ENCODE peak calls at places on chromosomes 4 and X, in four cellular contexts. R is hepatocyte, X is HCT116, H is pancreas. I is an unnamed sample.

GRCh38 chr4:168743576-168743975 is 246.7 kb downstream of the PALLD start:
- DNase-seq in H (no peak), R (no peak), X (no peak), I (no peak)

GRCh38 chrX:134144231-134144630 is 92.8 kb upstream of the CCDC160 start:
- DNase-seq in R (no peak), X (peak; percentile 1), H (no peak), I (no peak)

GRCh38 chr4:10085828-10086505 is 30.6 kb downstream of the WDR1 start:
- DNase-seq in X (no peak), H (peak; percentile 13), R (no peak), I (no peak)

GRCh38 chrX:45596190-45596808 is 395.6 kb upstream of the DIPK2B start:
- DNase-seq in H (no peak), R (no peak), X (no peak), I (no peak)

GRCh38 chr4:72712997-72713396 is 144.0 kb upstream of the ADAMTS3 start:
- DNase-seq in X (no peak), R (no peak), H (no peak), I (no peak)

GRCh38 chrX:130196453-130196852 is 24.7 kb downstream of the RAB33A start:
- DNase-seq in X (no peak), R (no peak), H (no peak), I (no peak)

GRCh38 chr4:55175779-55176231 is 50.4 kb upstream of the KDR start:
- DNase-seq in H (no peak), R (no peak), X (peak; percentile 60), I (no peak)

GRCh38 chrX:17474892-17475291 is 99.9 kb downstream of the NHS start:
- DNase-seq in H (no peak), X (no peak), R (no peak), I (no peak)

GRCh38 chr4:38687571-38688011 is 23.6 kb downstream of the KLF3 start:
- DNase-seq in X (no peak), H (no peak), R (no peak), I (no peak)

GRCh38 chr4:90543419-90544170 is 416.4 kb downstream of the CCSER1 start:
- DNase-seq in H (no peak), R (no peak), X (no peak), I (no peak)

GRCh38 chr4:120055167-120055566 is 11.5 kb downstream of the MAD2L1 start:
- DNase-seq in X (no peak), H (no peak), R (no peak), I (no peak)

GRCh38 chr4:109803924-109804571 is 2.2 kb upstream of the CFI start:
- DNase-seq in R (peak; percentile 60), X (peak; percentile 51), H (no peak), I (no peak)

GRCh38 chr4:162909952-162910351 is 256.7 kb downstream of the NAF1 start:
- DNase-seq in H (no peak), R (no peak), X (no peak), I (no peak)

GRCh38 chr4:33060873-33061542 is 2340.8 kb downstream of the PCDH7 start:
- DNase-seq in X (peak; percentile 68), R (peak; percentile 77), H (peak; percentile 13), I (no peak)

GRCh38 chr4:150033109-150033508 is 45.1 kb upstream of the DCLK2 start:
- DNase-seq in X (no peak), H (no peak), R (no peak), I (no peak)

GRCh38 chrX:29434939-29435338 is 780.4 kb upstream of the MAGEB2 start:
- DNase-seq in H (no peak), R (no peak), X (no peak), I (no peak)

GRCh38 chr4:123649644-123650356 is 253.2 kb downstream of the SPRY1 start:
- DNase-seq in H (peak; percentile 68), R (peak; percentile 78), X (no peak), I (no peak)

GRCh38 chrX:96394566-96394965 is 290.1 kb upstream of the DIAPH2 start:
- DNase-seq in X (no peak), H (no peak), R (no peak), I (no peak)

GRCh38 chr4:22573198-22573597 is 57.3 kb upstream of the ADGRA3 start:
- DNase-seq in R (peak; percentile 13), X (no peak), H (peak; percentile 59), I (peak; percentile 71)

GRCh38 chrX:154597221-154597620 is 12.3 kb downstream of the CTAG1A start:
- DNase-seq in X (no peak), R (no peak), H (no peak), I (no peak)

GRCh38 chr4:113955948-113956347 is 23.5 kb downstream of the ARSJ start:
- DNase-seq in R (no peak), X (no peak), H (no peak), I (no peak)

GRCh38 chrX:38102875-38103274 is 96.5 kb downstream of the SYTL5 start:
- DNase-seq in X (no peak), H (no peak), R (no peak), I (no peak)

GRCh38 chr4:164748375-164748774 is 5.6 kb upstream of the SMIM31 start:
- DNase-seq in H (no peak), X (peak; percentile 13), R (peak; percentile 40), I (no peak)

GRCh38 chr4:163139048-163139447 is 27.6 kb downstream of the NAF1 start:
- DNase-seq in R (no peak), X (no peak), H (no peak), I (no peak)

GRCh38 chr4:105951198-105951597 is 55.9 kb downstream of the NPNT start:
- DNase-seq in R (peak; percentile 27), H (no peak), X (no peak), I (no peak)

GRCh38 chrX:36431819-36432218 is 512.3 kb downstream of the CFAP47 start:
- DNase-seq in X (no peak), R (peak; percentile 14), H (no peak), I (no peak)

GRCh38 chr4:12382567-12382966 is 953.9 kb upstream of the HS3ST1 start:
- DNase-seq in H (no peak), X (no peak), R (no peak), I (no peak)

GRCh38 chrX:68940601-68941000 is 111.8 kb downstream of the EFNB1 start:
- DNase-seq in R (no peak), H (no peak), X (no peak), I (no peak)

GRCh38 chr4:121697626-121698025 is 846 bp upstream of the ANXA5 start:
- DNase-seq in X (no peak), R (no peak), H (no peak), I (no peak)

GRCh38 chrX:45783002-45783401 is 582.3 kb upstream of the DIPK2B start:
- DNase-seq in R (no peak), H (no peak), X (no peak), I (no peak)

GRCh38 chrX:106201502-106202178 is 33.5 kb downstream of the PWWP3B start:
- DNase-seq in H (no peak), X (no peak), R (no peak), I (no peak)

GRCh38 chrX:106208154-106208553 is 40.0 kb downstream of the PWWP3B start:
- DNase-seq in X (no peak), R (no peak), H (no peak), I (no peak)

DNA sequence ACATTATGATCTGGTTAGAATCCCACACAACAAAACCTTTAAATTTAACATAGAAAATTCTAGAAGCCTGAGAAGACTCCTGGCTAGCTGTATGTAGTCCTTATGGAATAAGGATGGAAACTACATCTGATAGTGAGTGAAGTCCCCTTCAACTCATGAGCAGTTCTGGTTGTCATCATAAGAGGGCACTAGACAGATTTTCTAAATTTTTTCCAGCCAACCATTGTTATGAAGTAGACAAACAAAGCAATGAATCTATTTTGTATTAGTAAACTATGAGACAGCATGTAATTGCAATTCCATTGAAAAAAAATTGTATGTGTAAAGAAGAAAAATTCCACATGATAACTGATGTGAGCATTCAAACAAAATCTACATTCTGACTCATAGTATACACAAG is 35.2 kb downstream of the PWWP3B start:
- DNase-seq in X (no peak), H (no peak), R (no peak), I (no peak)
- H3K27me3 ChIP-seq in X (no peaks in the 10 kb centered on the region), H (no peaks in the 10 kb centered on the region), R (no peaks in the 10 kb centered on the region), I (no peaks in the 10 kb centered on the region)

DNA sequence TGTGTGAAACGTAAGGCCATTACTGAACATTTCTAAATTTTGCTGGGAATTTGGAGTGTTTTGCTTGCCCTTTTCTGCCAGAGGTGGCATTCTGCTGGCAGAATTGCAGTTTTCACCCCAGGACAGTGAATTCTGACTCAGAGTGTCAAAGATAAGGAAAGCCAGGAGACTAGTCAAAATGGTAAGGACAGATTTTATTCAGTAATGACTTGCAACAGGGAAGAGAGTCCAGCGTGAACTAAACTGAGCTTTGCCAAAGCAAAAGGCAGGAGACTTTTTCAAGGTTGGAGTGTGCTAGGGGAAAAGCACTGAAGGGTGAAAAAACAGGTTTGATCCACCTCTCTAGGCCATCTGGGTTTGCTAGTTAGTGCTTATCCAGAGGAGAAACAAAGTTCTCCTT is 19.4 kb downstream of the MRFAP1 start:
- DNase-seq in X (no peak), H (no peak), R (no peak), I (no peak)
- H3K27me3 ChIP-seq in X (no peaks in the 10 kb centered on the region), H (no peaks in the 10 kb centered on the region), R (no peaks in the 10 kb centered on the region), I (peaks cover 38% of the 10 kb centered on the region)

GRCh38 chrX:40003071-40003981 is 94.4 kb downstream of the BCOR start:
- DNase-seq in H (no peak), R (no peak), X (no peak), I (no peak)
- H3K27me3 ChIP-seq in H (peaks cover 2% of the 10 kb centered on the region), R (peaks cover 36% of the 10 kb centered on the region), X (no peaks in the 10 kb centered on the region), I (no peaks in the 10 kb centered on the region)

GRCh38 chr4:7146764-7147071 is 45.6 kb upstream of the SORCS2 start:
- DNase-seq in R (no peak), X (no peak), H (no peak), I (no peak)
- H3K27me3 ChIP-seq in R (no peaks in the 10 kb centered on the region), X (no peaks in the 10 kb centered on the region), H (no peaks in the 10 kb centered on the region), I (peaks cover 28% of the 10 kb centered on the region)

DNA sequence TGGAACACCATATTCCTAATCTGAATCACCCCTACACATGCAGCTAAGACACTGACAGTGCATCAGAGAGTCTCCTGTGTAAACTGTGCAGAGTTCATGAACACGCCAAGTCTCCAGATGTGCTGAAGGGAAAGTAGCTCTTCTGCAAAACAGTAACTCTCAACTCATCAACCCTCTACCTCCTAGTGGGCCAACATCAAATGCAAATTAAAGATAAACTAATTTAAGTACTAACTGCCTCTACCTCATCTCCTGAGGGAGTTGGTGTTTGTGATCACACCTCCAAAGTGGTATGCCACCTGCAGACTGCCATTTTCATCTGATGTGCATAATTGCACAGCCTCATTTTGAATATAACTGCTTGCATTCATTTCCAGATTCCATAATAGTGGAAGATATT is 73.5 kb downstream of the MOSPD2 start:
- DNase-seq in X (no peak), R (no peak), H (no peak), I (no peak)
- H3K27me3 ChIP-seq in X (no peaks in the 10 kb centered on the region), R (no peaks in the 10 kb centered on the region), H (peaks cover 5% of the 10 kb centered on the region), I (no peaks in the 10 kb centered on the region)

GRCh38 chr4:2794707-2795557 is 2.0 kb downstream of the SH3BP2 start:
- DNase-seq in X (no peak), H (peak; percentile 44), R (peak; percentile 68), I (peak; percentile 75)
- H3K27me3 ChIP-seq in X (no peaks in the 10 kb centered on the region), H (no peaks in the 10 kb centered on the region), R (no peaks in the 10 kb centered on the region), I (no peaks in the 10 kb centered on the region)

GRCh38 chrX:12792711-12793110 is 1.5 kb downstream of the PRPS2 start:
- DNase-seq in X (no peak), H (no peak), R (no peak), I (no peak)
- H3K27me3 ChIP-seq in X (no peaks in the 10 kb centered on the region), H (no peaks in the 10 kb centered on the region), R (no peaks in the 10 kb centered on the region), I (peaks cover 6% of the 10 kb centered on the region)

GRCh38 chr4:4874254-4874653 is 14.8 kb downstream of the MSX1 start:
- DNase-seq in X (no peak), H (no peak), R (no peak), I (no peak)
- H3K27me3 ChIP-seq in X (no peaks in the 10 kb centered on the region), H (no peaks in the 10 kb centered on the region), R (peaks cover 66% of the 10 kb centered on the region), I (peaks cover 100% of the 10 kb centered on the region)